ENCODE peak calls at places on chromosomes 4 and X, in nine cellular contexts. One of them, this sample, is unnamed.
A peak's percentile ranks its signal among the peaks of the same experiment; 100 is the strongest.

GRCh38 chr4:40621229-40621591 is 8.5 kb downstream of the RBM47 start:
- DNase-seq in left colon: no peak
- DNase-seq in nephron progenitor cell: no peak
- DNase-seq in AG04450: no peak
- DNase-seq in NK-92 treated with Interleukin-12 subunit alpha and Interleukin-12 subunit beta, amount 100 ng/mL, for 24 hours: no peak
- DNase-seq in mesendoderm: no peak
- DNase-seq in A549: no peak
- DNase-seq in activated CD4-positive, alpha-beta T cell treated with anti-CD3 and anti-CD28 coated beads, Interleukin-2, amount 10 ng/mL, durations not matched to agents 7 days and 5 days: no peak
- DNase-seq in neural crest cell: no peak
- DNase-seq in this sample: no peak

GRCh38 chrX:74458738-74459137 is 37.4 kb downstream of the SLC16A2 start:
- DNase-seq in left colon: no peak
- DNase-seq in NK-92 treated with Interleukin-12 subunit alpha and Interleukin-12 subunit beta, amount 100 ng/mL, for 24 hours: no peak
- DNase-seq in AG04450: no peak
- DNase-seq in A549: no peak
- DNase-seq in neural crest cell: no peak
- DNase-seq in nephron progenitor cell: no peak
- DNase-seq in mesendoderm: peak; percentile 42
- DNase-seq in activated CD4-positive, alpha-beta T cell treated with anti-CD3 and anti-CD28 coated beads, Interleukin-2, amount 10 ng/mL, durations not matched to agents 7 days and 5 days: no peak
- DNase-seq in this sample: no peak

GRCh38 chr4:150135134-150135773 is 57.0 kb downstream of the DCLK2 start:
- DNase-seq in activated CD4-positive, alpha-beta T cell treated with anti-CD3 and anti-CD28 coated beads, Interleukin-2, amount 10 ng/mL, durations not matched to agents 7 days and 5 days: no peak
- DNase-seq in neural crest cell: no peak
- DNase-seq in left colon: no peak
- DNase-seq in mesendoderm: no peak
- DNase-seq in NK-92 treated with Interleukin-12 subunit alpha and Interleukin-12 subunit beta, amount 100 ng/mL, for 24 hours: no peak
- DNase-seq in AG04450: no peak
- DNase-seq in nephron progenitor cell: no peak
- DNase-seq in A549: no peak
- DNase-seq in this sample: no peak

GRCh38 chr4:189304755-189305154 is 635.9 kb upstream of the FRG1 start:
- DNase-seq in A549: no peak
- DNase-seq in mesendoderm: no peak
- DNase-seq in nephron progenitor cell: no peak
- DNase-seq in left colon: no peak
- DNase-seq in neural crest cell: no peak
- DNase-seq in activated CD4-positive, alpha-beta T cell treated with anti-CD3 and anti-CD28 coated beads, Interleukin-2, amount 10 ng/mL, durations not matched to agents 7 days and 5 days: no peak
- DNase-seq in NK-92 treated with Interleukin-12 subunit alpha and Interleukin-12 subunit beta, amount 100 ng/mL, for 24 hours: no peak
- DNase-seq in AG04450: peak; percentile 6
- DNase-seq in this sample: no peak

GRCh38 chrX:34653811-34654210 is 3.3 kb downstream of the TMEM47 start:
- DNase-seq in AG04450: no peak
- DNase-seq in neural crest cell: no peak
- DNase-seq in NK-92 treated with Interleukin-12 subunit alpha and Interleukin-12 subunit beta, amount 100 ng/mL, for 24 hours: no peak
- DNase-seq in activated CD4-positive, alpha-beta T cell treated with anti-CD3 and anti-CD28 coated beads, Interleukin-2, amount 10 ng/mL, durations not matched to agents 7 days and 5 days: no peak
- DNase-seq in nephron progenitor cell: no peak
- DNase-seq in A549: no peak
- DNase-seq in left colon: no peak
- DNase-seq in mesendoderm: peak; percentile 17
- DNase-seq in this sample: no peak

GRCh38 chr4:138911903-138912713 is 103.5 kb upstream of the NOCT start:
- DNase-seq in neural crest cell: no peak
- DNase-seq in activated CD4-positive, alpha-beta T cell treated with anti-CD3 and anti-CD28 coated beads, Interleukin-2, amount 10 ng/mL, durations not matched to agents 7 days and 5 days: no peak
- DNase-seq in A549: peak; percentile 23
- DNase-seq in nephron progenitor cell: no peak
- DNase-seq in NK-92 treated with Interleukin-12 subunit alpha and Interleukin-12 subunit beta, amount 100 ng/mL, for 24 hours: no peak
- DNase-seq in mesendoderm: no peak
- DNase-seq in left colon: peak; percentile 37
- DNase-seq in AG04450: no peak
- DNase-seq in this sample: peak; percentile 94

GRCh38 chr4:68299492-68300457 is 50.1 kb downstream of the YTHDC1 start:
- DNase-seq in activated CD4-positive, alpha-beta T cell treated with anti-CD3 and anti-CD28 coated beads, Interleukin-2, amount 10 ng/mL, durations not matched to agents 7 days and 5 days: no peak
- DNase-seq in A549: no peak
- DNase-seq in left colon: no peak
- DNase-seq in mesendoderm: no peak
- DNase-seq in nephron progenitor cell: no peak
- DNase-seq in AG04450: no peak
- DNase-seq in NK-92 treated with Interleukin-12 subunit alpha and Interleukin-12 subunit beta, amount 100 ng/mL, for 24 hours: no peak
- DNase-seq in neural crest cell: no peak
- DNase-seq in this sample: no peak

GRCh38 chr4:188735082-188735481 is 595.8 kb downstream of the TRIML1 start:
- DNase-seq in mesendoderm: no peak
- DNase-seq in nephron progenitor cell: no peak
- DNase-seq in neural crest cell: no peak
- DNase-seq in left colon: no peak
- DNase-seq in NK-92 treated with Interleukin-12 subunit alpha and Interleukin-12 subunit beta, amount 100 ng/mL, for 24 hours: no peak
- DNase-seq in A549: no peak
- DNase-seq in AG04450: no peak
- DNase-seq in activated CD4-positive, alpha-beta T cell treated with anti-CD3 and anti-CD28 coated beads, Interleukin-2, amount 10 ng/mL, durations not matched to agents 7 days and 5 days: no peak
- DNase-seq in this sample: no peak

GRCh38 chr4:15668566-15669435 is 12.8 kb upstream of the FAM200B start:
- DNase-seq in A549: no peak
- DNase-seq in neural crest cell: no peak
- DNase-seq in AG04450: no peak
- DNase-seq in mesendoderm: no peak
- DNase-seq in left colon: no peak
- DNase-seq in NK-92 treated with Interleukin-12 subunit alpha and Interleukin-12 subunit beta, amount 100 ng/mL, for 24 hours: no peak
- DNase-seq in nephron progenitor cell: no peak
- DNase-seq in activated CD4-positive, alpha-beta T cell treated with anti-CD3 and anti-CD28 coated beads, Interleukin-2, amount 10 ng/mL, durations not matched to agents 7 days and 5 days: no peak
- DNase-seq in this sample: no peak

GRCh38 chr4:81030617-81031388 is at the start of gene BMP3:
- DNase-seq in activated CD4-positive, alpha-beta T cell treated with anti-CD3 and anti-CD28 coated beads, Interleukin-2, amount 10 ng/mL, durations not matched to agents 7 days and 5 days: no peak
- DNase-seq in mesendoderm: peak; percentile 31
- DNase-seq in AG04450: no peak
- DNase-seq in NK-92 treated with Interleukin-12 subunit alpha and Interleukin-12 subunit beta, amount 100 ng/mL, for 24 hours: no peak
- DNase-seq in left colon: peak; percentile 71
- DNase-seq in neural crest cell: no peak
- DNase-seq in nephron progenitor cell: peak; percentile 60
- DNase-seq in A549: no peak
- DNase-seq in this sample: no peak

GRCh38 chrX:132023896-132024386 is 839 bp downstream of the STK26 start:
- DNase-seq in left colon: no peak
- DNase-seq in activated CD4-positive, alpha-beta T cell treated with anti-CD3 and anti-CD28 coated beads, Interleukin-2, amount 10 ng/mL, durations not matched to agents 7 days and 5 days: peak; percentile 54
- DNase-seq in neural crest cell: peak; percentile 19
- DNase-seq in A549: peak; percentile 2
- DNase-seq in nephron progenitor cell: peak; percentile 54
- DNase-seq in AG04450: no peak
- DNase-seq in NK-92 treated with Interleukin-12 subunit alpha and Interleukin-12 subunit beta, amount 100 ng/mL, for 24 hours: peak; percentile 41
- DNase-seq in mesendoderm: peak; percentile 62
- DNase-seq in this sample: no peak

GRCh38 chrX:281166-281999 is at the start of gene PLCXD1:
- DNase-seq in nephron progenitor cell: peak; percentile 71
- DNase-seq in AG04450: peak; percentile 21
- DNase-seq in mesendoderm: peak; percentile 98
- DNase-seq in A549: peak; percentile 85
- DNase-seq in NK-92 treated with Interleukin-12 subunit alpha and Interleukin-12 subunit beta, amount 100 ng/mL, for 24 hours: no peak
- DNase-seq in neural crest cell: peak; percentile 40
- DNase-seq in activated CD4-positive, alpha-beta T cell treated with anti-CD3 and anti-CD28 coated beads, Interleukin-2, amount 10 ng/mL, durations not matched to agents 7 days and 5 days: peak; percentile 57
- DNase-seq in left colon: no peak
- DNase-seq in this sample: no peak

GRCh38 chr4:108834787-108835384 is 72.0 kb upstream of the ETNPPL start:
- DNase-seq in mesendoderm: peak; percentile 40
- DNase-seq in AG04450: peak; percentile 32
- DNase-seq in A549: no peak
- DNase-seq in left colon: no peak
- DNase-seq in NK-92 treated with Interleukin-12 subunit alpha and Interleukin-12 subunit beta, amount 100 ng/mL, for 24 hours: no peak
- DNase-seq in activated CD4-positive, alpha-beta T cell treated with anti-CD3 and anti-CD28 coated beads, Interleukin-2, amount 10 ng/mL, durations not matched to agents 7 days and 5 days: no peak
- DNase-seq in nephron progenitor cell: no peak
- DNase-seq in neural crest cell: no peak
- DNase-seq in this sample: no peak

GRCh38 chrX:37697169-37697760 is 11.7 kb downstream of the XK start:
- DNase-seq in mesendoderm: no peak
- DNase-seq in NK-92 treated with Interleukin-12 subunit alpha and Interleukin-12 subunit beta, amount 100 ng/mL, for 24 hours: no peak
- DNase-seq in left colon: peak; percentile 20
- DNase-seq in nephron progenitor cell: no peak
- DNase-seq in neural crest cell: no peak
- DNase-seq in AG04450: no peak
- DNase-seq in A549: no peak
- DNase-seq in activated CD4-positive, alpha-beta T cell treated with anti-CD3 and anti-CD28 coated beads, Interleukin-2, amount 10 ng/mL, durations not matched to agents 7 days and 5 days: no peak
- DNase-seq in this sample: no peak

GRCh38 chr4:40462326-40462725 is 127.2 kb downstream of the CHRNA9 start:
- DNase-seq in neural crest cell: no peak
- DNase-seq in mesendoderm: no peak
- DNase-seq in nephron progenitor cell: no peak
- DNase-seq in A549: no peak
- DNase-seq in left colon: no peak
- DNase-seq in activated CD4-positive, alpha-beta T cell treated with anti-CD3 and anti-CD28 coated beads, Interleukin-2, amount 10 ng/mL, durations not matched to agents 7 days and 5 days: no peak
- DNase-seq in AG04450: no peak
- DNase-seq in NK-92 treated with Interleukin-12 subunit alpha and Interleukin-12 subunit beta, amount 100 ng/mL, for 24 hours: no peak
- DNase-seq in this sample: peak; percentile 39

GRCh38 chr4:147596377-147596776 is 20.8 kb upstream of the TMEM184C start:
- DNase-seq in left colon: no peak
- DNase-seq in A549: no peak
- DNase-seq in nephron progenitor cell: no peak
- DNase-seq in AG04450: no peak
- DNase-seq in mesendoderm: no peak
- DNase-seq in activated CD4-positive, alpha-beta T cell treated with anti-CD3 and anti-CD28 coated beads, Interleukin-2, amount 10 ng/mL, durations not matched to agents 7 days and 5 days: no peak
- DNase-seq in neural crest cell: no peak
- DNase-seq in NK-92 treated with Interleukin-12 subunit alpha and Interleukin-12 subunit beta, amount 100 ng/mL, for 24 hours: no peak
- DNase-seq in this sample: no peak

GRCh38 chr4:101451086-101451485 is 103.8 kb upstream of the PPP3CA start:
- DNase-seq in nephron progenitor cell: no peak
- DNase-seq in A549: no peak
- DNase-seq in mesendoderm: no peak
- DNase-seq in AG04450: no peak
- DNase-seq in neural crest cell: no peak
- DNase-seq in NK-92 treated with Interleukin-12 subunit alpha and Interleukin-12 subunit beta, amount 100 ng/mL, for 24 hours: no peak
- DNase-seq in activated CD4-positive, alpha-beta T cell treated with anti-CD3 and anti-CD28 coated beads, Interleukin-2, amount 10 ng/mL, durations not matched to agents 7 days and 5 days: no peak
- DNase-seq in left colon: no peak
- DNase-seq in this sample: no peak

GRCh38 chr4:8281519-8282133 is 12.1 kb downstream of the HTRA3 start:
- DNase-seq in neural crest cell: no peak
- DNase-seq in nephron progenitor cell: no peak
- DNase-seq in activated CD4-positive, alpha-beta T cell treated with anti-CD3 and anti-CD28 coated beads, Interleukin-2, amount 10 ng/mL, durations not matched to agents 7 days and 5 days: no peak
- DNase-seq in left colon: peak; percentile 42
- DNase-seq in mesendoderm: no peak
- DNase-seq in AG04450: peak; percentile 38
- DNase-seq in A549: no peak
- DNase-seq in NK-92 treated with Interleukin-12 subunit alpha and Interleukin-12 subunit beta, amount 100 ng/mL, for 24 hours: no peak
- DNase-seq in this sample: no peak

GRCh38 chr4:70703695-70704332 is 15.5 kb downstream of the UTP3 start:
- DNase-seq in A549: no peak
- DNase-seq in activated CD4-positive, alpha-beta T cell treated with anti-CD3 and anti-CD28 coated beads, Interleukin-2, amount 10 ng/mL, durations not matched to agents 7 days and 5 days: no peak
- DNase-seq in nephron progenitor cell: no peak
- DNase-seq in mesendoderm: no peak
- DNase-seq in neural crest cell: no peak
- DNase-seq in left colon: peak; percentile 38
- DNase-seq in AG04450: peak; percentile 51
- DNase-seq in NK-92 treated with Interleukin-12 subunit alpha and Interleukin-12 subunit beta, amount 100 ng/mL, for 24 hours: no peak
- DNase-seq in this sample: peak; percentile 64

GRCh38 chrX:12441376-12442128 is 303.3 kb downstream of the FRMPD4 start:
- DNase-seq in NK-92 treated with Interleukin-12 subunit alpha and Interleukin-12 subunit beta, amount 100 ng/mL, for 24 hours: no peak
- DNase-seq in A549: no peak
- DNase-seq in activated CD4-positive, alpha-beta T cell treated with anti-CD3 and anti-CD28 coated beads, Interleukin-2, amount 10 ng/mL, durations not matched to agents 7 days and 5 days: no peak
- DNase-seq in neural crest cell: no peak
- DNase-seq in nephron progenitor cell: no peak
- DNase-seq in left colon: no peak
- DNase-seq in mesendoderm: no peak
- DNase-seq in AG04450: peak; percentile 63
- DNase-seq in this sample: no peak

GRCh38 chrX:31420302-31420701 is 348.5 kb upstream of the FTHL17 start:
- DNase-seq in NK-92 treated with Interleukin-12 subunit alpha and Interleukin-12 subunit beta, amount 100 ng/mL, for 24 hours: no peak
- DNase-seq in neural crest cell: no peak
- DNase-seq in nephron progenitor cell: no peak
- DNase-seq in activated CD4-positive, alpha-beta T cell treated with anti-CD3 and anti-CD28 coated beads, Interleukin-2, amount 10 ng/mL, durations not matched to agents 7 days and 5 days: no peak
- DNase-seq in AG04450: no peak
- DNase-seq in left colon: no peak
- DNase-seq in A549: no peak
- DNase-seq in mesendoderm: no peak
- DNase-seq in this sample: no peak

GRCh38 chr4:7101692-7102515 is 34.0 kb upstream of the GRPEL1 start:
- DNase-seq in nephron progenitor cell: peak; percentile 71
- DNase-seq in NK-92 treated with Interleukin-12 subunit alpha and Interleukin-12 subunit beta, amount 100 ng/mL, for 24 hours: no peak
- DNase-seq in AG04450: peak; percentile 24
- DNase-seq in mesendoderm: peak; percentile 89
- DNase-seq in A549: peak; percentile 77
- DNase-seq in activated CD4-positive, alpha-beta T cell treated with anti-CD3 and anti-CD28 coated beads, Interleukin-2, amount 10 ng/mL, durations not matched to agents 7 days and 5 days: peak; percentile 55
- DNase-seq in neural crest cell: peak; percentile 64
- DNase-seq in left colon: peak; percentile 80
- DNase-seq in this sample: peak; percentile 34

GRCh38 chr4:2322801-2323200 is 60.9 kb upstream of the MXD4 start:
- DNase-seq in AG04450: peak; percentile 26
- DNase-seq in activated CD4-positive, alpha-beta T cell treated with anti-CD3 and anti-CD28 coated beads, Interleukin-2, amount 10 ng/mL, durations not matched to agents 7 days and 5 days: no peak
- DNase-seq in nephron progenitor cell: no peak
- DNase-seq in A549: no peak
- DNase-seq in mesendoderm: no peak
- DNase-seq in NK-92 treated with Interleukin-12 subunit alpha and Interleukin-12 subunit beta, amount 100 ng/mL, for 24 hours: no peak
- DNase-seq in neural crest cell: no peak
- DNase-seq in left colon: no peak
- DNase-seq in this sample: no peak

GRCh38 chr4:171334549-171334948 is 478.7 kb upstream of the GALNTL6 start:
- DNase-seq in nephron progenitor cell: no peak
- DNase-seq in neural crest cell: no peak
- DNase-seq in mesendoderm: no peak
- DNase-seq in activated CD4-positive, alpha-beta T cell treated with anti-CD3 and anti-CD28 coated beads, Interleukin-2, amount 10 ng/mL, durations not matched to agents 7 days and 5 days: no peak
- DNase-seq in NK-92 treated with Interleukin-12 subunit alpha and Interleukin-12 subunit beta, amount 100 ng/mL, for 24 hours: no peak
- DNase-seq in A549: no peak
- DNase-seq in left colon: no peak
- DNase-seq in AG04450: no peak
- DNase-seq in this sample: no peak

GRCh38 chr4:110270492-110271197 is 72.2 kb upstream of the ELOVL6 start:
- DNase-seq in neural crest cell: no peak
- DNase-seq in nephron progenitor cell: no peak
- DNase-seq in activated CD4-positive, alpha-beta T cell treated with anti-CD3 and anti-CD28 coated beads, Interleukin-2, amount 10 ng/mL, durations not matched to agents 7 days and 5 days: no peak
- DNase-seq in AG04450: peak; percentile 23
- DNase-seq in NK-92 treated with Interleukin-12 subunit alpha and Interleukin-12 subunit beta, amount 100 ng/mL, for 24 hours: no peak
- DNase-seq in A549: no peak
- DNase-seq in left colon: no peak
- DNase-seq in mesendoderm: peak; percentile 80
- DNase-seq in this sample: no peak

GRCh38 chrX:100720301-100720700 is 11.6 kb downstream of the SYTL4 start:
- DNase-seq in nephron progenitor cell: no peak
- DNase-seq in mesendoderm: peak; percentile 2
- DNase-seq in A549: no peak
- DNase-seq in AG04450: no peak
- DNase-seq in neural crest cell: no peak
- DNase-seq in left colon: no peak
- DNase-seq in activated CD4-positive, alpha-beta T cell treated with anti-CD3 and anti-CD28 coated beads, Interleukin-2, amount 10 ng/mL, durations not matched to agents 7 days and 5 days: no peak
- DNase-seq in NK-92 treated with Interleukin-12 subunit alpha and Interleukin-12 subunit beta, amount 100 ng/mL, for 24 hours: no peak
- DNase-seq in this sample: peak; percentile 42

GRCh38 chr4:136461533-136461932 is 1070.8 kb downstream of the PCDH18 start:
- DNase-seq in mesendoderm: no peak
- DNase-seq in AG04450: no peak
- DNase-seq in activated CD4-positive, alpha-beta T cell treated with anti-CD3 and anti-CD28 coated beads, Interleukin-2, amount 10 ng/mL, durations not matched to agents 7 days and 5 days: no peak
- DNase-seq in left colon: no peak
- DNase-seq in nephron progenitor cell: no peak
- DNase-seq in NK-92 treated with Interleukin-12 subunit alpha and Interleukin-12 subunit beta, amount 100 ng/mL, for 24 hours: no peak
- DNase-seq in A549: no peak
- DNase-seq in neural crest cell: no peak
- DNase-seq in this sample: no peak

This sample was measured in NCI-H1092.